ENCODE peak calls at places on chromosomes 16 and 17, in five cellular contexts. Y is IMR-90, F is H9, L is trophoblast cell, J is H1. D is an unnamed sample.

GRCh38 chr16:81520560-81521135 is 76.0 kb downstream of the CMIP start:
- DNase-seq in Y (no peak), F (no peak), L (no peak), J (no peak), D (no peak)

GRCh38 chr16:2429771-2430663 is 770 bp downstream of the CCNF start:
- DNase-seq in Y (peak), F (no peak), L (peak), J (no peak), D (no peak)

GRCh38 chr16:9800180-9800738 is 382.0 kb downstream of the GRIN2A start:
- DNase-seq in Y (no peak), F (no peak), L (no peak), J (no peak), D (no peak)

GRCh38 chr16:3979518-3979917 is 99.0 kb upstream of the CREBBP start:
- DNase-seq in Y (no peak), F (no peak), L (no peak), J (no peak), D (no peak)

GRCh38 chr16:23575834-23576233 is 18.3 kb downstream of the UBFD1 start:
- DNase-seq in Y (peak), F (no peak), L (no peak), J (no peak), D (no peak)

GRCh38 chr16:56923481-56923880 is 8.5 kb upstream of the HERPUD1 start:
- DNase-seq in Y (no peak), F (no peak), L (peak), J (no peak), D (no peak)

GRCh38 chr17:13405080-13405479 is 196.6 kb downstream of the HS3ST3A1 start:
- DNase-seq in Y (no peak), F (no peak), L (no peak), J (no peak), D (no peak)

GRCh38 chr17:9522074-9522473 is 53.5 kb downstream of the STX8 start:
- DNase-seq in Y (peak), F (no peak), L (peak), J (no peak), D (peak)

GRCh38 chr17:59357929-59358328 is 26.5 kb downstream of the YPEL2 start:
- DNase-seq in Y (peak), F (no peak), L (peak), J (no peak), D (no peak)

GRCh38 chr17:55513885-55514590 is 2.8 kb upstream of the SMIM36 start:
- DNase-seq in Y (peak), F (peak), L (peak), J (peak), D (peak)

GRCh38 chr17:62307196-62307595 is 73.2 kb upstream of the EFCAB3 start:
- DNase-seq in Y (no peak), F (no peak), L (no peak), J (no peak), D (no peak)

GRCh38 chr16:65547799-65548446 is 426.1 kb upstream of the CDH11 start:
- DNase-seq in Y (peak), F (no peak), L (no peak), J (no peak), D (peak)

GRCh38 chr16:67528222-67528869 is at the start of gene RIPOR1:
- DNase-seq in Y (no peak), F (peak), L (no peak), J (no peak), D (peak)

GRCh38 chr16:30185683-30186421 is 2.5 kb downstream of the CORO1A start:
- DNase-seq in Y (no peak), F (no peak), L (no peak), J (no peak), D (no peak)

GRCh38 chr16:30186444-30186781 is 3.0 kb downstream of the CORO1A start:
- DNase-seq in Y (no peak), F (no peak), L (no peak), J (no peak), D (no peak)

GRCh38 chr16:30187971-30188561 is 4.7 kb downstream of the CORO1A start:
- DNase-seq in Y (no peak), F (peak), L (no peak), J (no peak), D (no peak)

GRCh38 chr16:30186782-30187555 is 3.6 kb downstream of the CORO1A start:
- DNase-seq in Y (no peak), F (peak), L (peak), J (no peak), D (no peak)

GRCh38 chr16:30187556-30187865 is 4.1 kb downstream of the CORO1A start:
- DNase-seq in Y (no peak), F (no peak), L (no peak), J (no peak), D (no peak)
- H4K91ac ChIP-seq in Y (no peak), F (no peak), L (no peak), J (no peak), D (no peak)

GRCh38 chr16:54207837-54208236 is 78.8 kb downstream of the IRX3 start:
- DNase-seq in Y (no peak), F (no peak), L (no peak), J (no peak), D (no peak)
- H4K91ac ChIP-seq in Y (no peak), F (no peak), L (no peak), J (no peak), D (no peak)

GRCh38 chr17:50304781-50305404 is 30.6 kb downstream of the TMEM92 start:
- DNase-seq in Y (peak), F (no peak), L (no peak), J (no peak), D (peak)
- H4K91ac ChIP-seq in Y (peak), F (no peak), L (no peak), J (no peak), D (no peak)

GRCh38 chr16:589658-590159 is at the start of gene RAB40C:
- DNase-seq in Y (peak), F (peak), L (peak), J (peak), D (peak)
- H4K91ac ChIP-seq in Y (peak), F (no peak), L (peak), J (peak), D (no peak)

GRCh38 chr17:80773243-80773991 is 218.2 kb upstream of the CHMP6 start:
- DNase-seq in Y (peak), F (peak), L (no peak), J (no peak), D (no peak)

GRCh38 chr17:80777274-80777673 is 214.4 kb upstream of the CHMP6 start:
- DNase-seq in Y (no peak), F (peak), L (no peak), J (no peak), D (no peak)

GRCh38 chr17:80774643-80775281 is 216.9 kb upstream of the CHMP6 start:
- DNase-seq in Y (no peak), F (peak), L (no peak), J (no peak), D (no peak)

GRCh38 chr17:80774146-80774545 is 217.5 kb upstream of the CHMP6 start:
- DNase-seq in Y (peak), F (peak), L (no peak), J (no peak), D (no peak)

GRCh38 chr17:80775863-80776262 is 215.8 kb upstream of the CHMP6 start:
- DNase-seq in Y (no peak), F (no peak), L (no peak), J (no peak), D (no peak)
- H4K91ac ChIP-seq in Y (no peak), F (no peak), L (no peak), J (no peak), D (no peak)

DNA sequence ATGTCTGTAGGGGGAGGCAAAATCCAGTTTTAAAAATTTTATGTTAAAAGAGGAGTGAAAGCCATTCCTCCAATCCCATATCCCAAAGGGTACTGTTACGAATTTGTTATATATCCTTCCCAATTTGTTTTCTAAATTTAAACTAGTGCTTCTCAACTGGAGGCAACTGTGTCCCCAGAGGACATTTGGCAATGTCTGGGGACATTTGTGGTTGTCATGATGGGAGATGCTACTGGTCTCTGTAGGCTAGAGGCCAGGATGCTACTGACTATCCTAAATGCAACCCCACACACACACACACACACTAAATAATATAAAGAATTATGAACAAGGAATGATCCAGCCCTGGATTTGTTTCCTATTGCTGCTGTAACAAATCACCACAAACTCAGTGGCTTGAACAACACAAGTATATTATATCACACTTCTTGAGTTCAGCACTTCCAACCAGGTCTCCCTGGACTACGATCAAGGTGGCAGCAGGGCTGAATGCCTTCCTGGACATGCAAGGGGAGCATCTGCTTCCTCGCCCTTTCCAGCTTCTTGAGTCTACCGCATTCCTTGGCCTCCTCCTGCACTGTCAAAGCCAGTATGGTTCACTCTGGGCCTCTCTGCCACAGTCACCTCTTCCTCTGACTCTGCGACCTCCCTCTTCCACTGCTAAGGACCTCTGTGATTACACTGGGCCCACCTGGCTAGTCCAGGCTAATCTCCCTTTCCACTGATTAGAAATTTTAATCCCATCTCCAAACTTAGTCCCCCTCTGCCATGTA is 30.1 kb downstream of the ARHGAP17 start:
- DNase-seq in Y (no peak), F (no peak), L (no peak), J (no peak), D (no peak)
- H4K91ac ChIP-seq in Y (peak), F (no peak), L (no peak), J (no peak), D (no peak)

D was measured in neuronal stem cell.